ENCODE peak calls at places on chromosomes 11 and 22, in ten cellular contexts. R is K562; P is brain microvascular endothelial cell; Q is CD8-positive, alpha-beta T cell; B is OCI-LY7; J is heart right ventricle; X is substantia nigra; N is kidney; S is SK-N-SH; V is CD4-positive, alpha-beta T cell. C is an unnamed sample.

GRCh38 chr22:19090183-19090582 is 32.0 kb downstream of the DGCR2 start:
- DNase-seq in R (no peak), P (no peak), Q (no peak), B (no peak), J (no peak), X (no peak), N (no peak), S (no peak), V (no peak), C (no peak)

GRCh38 chr22:49772692-49773091 is 55.0 kb downstream of the BRD1 start:
- DNase-seq in R (peak), P (no peak), Q (no peak), B (no peak), J (no peak), X (no peak), N (peak), S (no peak), V (no peak), C (no peak)

GRCh38 chr11:555500-556174 is 4.9 kb downstream of the LMNTD2 start:
- DNase-seq in R (no peak), P (no peak), Q (no peak), B (no peak), J (no peak), X (no peak), N (peak), S (peak), V (no peak), C (no peak)

GRCh38 chr11:46513934-46514342 is 79.9 kb downstream of the AMBRA1 start:
- DNase-seq in R (no peak), P (no peak), Q (no peak), B (no peak), J (peak), X (no peak), N (peak), S (peak), V (no peak), C (no peak)

GRCh38 chr11:22347857-22348496 is 9.8 kb downstream of the SLC17A6 start:
- DNase-seq in R (no peak), P (no peak), Q (no peak), B (no peak), J (no peak), X (no peak), N (no peak), S (no peak), V (no peak), C (no peak)

GRCh38 chr11:64915366-64915887 is 1.6 kb downstream of the ATG2A start:
- DNase-seq in R (no peak), P (no peak), Q (no peak), B (no peak), J (no peak), X (no peak), N (no peak), S (no peak), V (no peak), C (no peak)

GRCh38 chr11:61551630-61552029 is 29.2 kb downstream of the SYT7 start:
- DNase-seq in R (no peak), P (no peak), Q (no peak), B (no peak), J (peak), X (no peak), N (peak), S (peak), V (no peak), C (peak)

GRCh38 chr11:73326929-73327811 is 19.1 kb downstream of the ARHGEF17 start:
- DNase-seq in R (no peak), P (no peak), Q (no peak), B (no peak), J (no peak), X (no peak), N (no peak), S (no peak), V (no peak), C (no peak)

GRCh38 chr11:46611526-46612304 is 5.3 kb downstream of the HARBI1 start:
- DNase-seq in R (no peak), P (no peak), Q (no peak), B (no peak), J (no peak), X (no peak), N (no peak), S (no peak), V (no peak), C (no peak)

GRCh38 chr11:130418756-130419155 is 9.7 kb downstream of the ADAMTS8 start:
- DNase-seq in R (no peak), P (no peak), Q (no peak), B (no peak), J (no peak), X (no peak), N (no peak), S (no peak), V (no peak), C (no peak)
- H3K27ac ChIP-seq in R (no peak), P (no peak), Q (no peak), B (no peak), J (no peak), X (peak), N (no peak), S (no peak), V (no peak), C (peak)

GRCh38 chr11:134267466-134267865 is 8.7 kb upstream of the GLB1L3 start:
- DNase-seq in R (no peak), P (no peak), Q (no peak), B (no peak), J (no peak), X (no peak), N (no peak), S (no peak), V (no peak), C (no peak)
- H3K27ac ChIP-seq in R (no peak), P (no peak), Q (no peak), B (no peak), J (no peak), X (no peak), N (no peak), S (no peak), V (no peak), C (no peak)

GRCh38 chr11:118079507-118079906 is 2.6 kb downstream of the TMPRSS4 start:
- DNase-seq in R (no peak), P (no peak), Q (no peak), B (no peak), J (no peak), X (no peak), N (peak), S (no peak), V (no peak), C (no peak)
- H3K27ac ChIP-seq in R (no peak), P (no peak), Q (no peak), B (no peak), J (no peak), X (no peak), N (no peak), S (no peak), V (no peak), C (no peak)

GRCh38 chr11:130650456-130651068 is 202.1 kb downstream of the ADAMTS15 start:
- DNase-seq in R (no peak), P (no peak), Q (no peak), B (no peak), J (no peak), X (no peak), N (no peak), S (no peak), V (no peak), C (no peak)

GRCh38 chr11:130651266-130651855 is 202.9 kb downstream of the ADAMTS15 start:
- DNase-seq in R (no peak), P (no peak), Q (no peak), B (no peak), J (no peak), X (no peak), N (no peak), S (no peak), V (no peak), C (no peak)

GRCh38 chr11:130653838-130654601 is 205.6 kb downstream of the ADAMTS15 start:
- DNase-seq in R (no peak), P (no peak), Q (no peak), B (no peak), J (peak), X (no peak), N (peak), S (no peak), V (no peak), C (peak)

GRCh38 chr11:130655308-130655707 is 206.9 kb downstream of the ADAMTS15 start:
- DNase-seq in R (no peak), P (no peak), Q (no peak), B (no peak), J (no peak), X (no peak), N (no peak), S (no peak), V (no peak), C (no peak)

GRCh38 chr11:130652671-130653335 is 204.4 kb downstream of the ADAMTS15 start:
- DNase-seq in R (no peak), P (no peak), Q (no peak), B (no peak), J (no peak), X (no peak), N (no peak), S (no peak), V (no peak), C (no peak)
- H3K27ac ChIP-seq in R (no peak), P (no peak), Q (no peak), B (no peak), J (peak), X (no peak), N (no peak), S (no peak), V (no peak), C (no peak)

DNA sequence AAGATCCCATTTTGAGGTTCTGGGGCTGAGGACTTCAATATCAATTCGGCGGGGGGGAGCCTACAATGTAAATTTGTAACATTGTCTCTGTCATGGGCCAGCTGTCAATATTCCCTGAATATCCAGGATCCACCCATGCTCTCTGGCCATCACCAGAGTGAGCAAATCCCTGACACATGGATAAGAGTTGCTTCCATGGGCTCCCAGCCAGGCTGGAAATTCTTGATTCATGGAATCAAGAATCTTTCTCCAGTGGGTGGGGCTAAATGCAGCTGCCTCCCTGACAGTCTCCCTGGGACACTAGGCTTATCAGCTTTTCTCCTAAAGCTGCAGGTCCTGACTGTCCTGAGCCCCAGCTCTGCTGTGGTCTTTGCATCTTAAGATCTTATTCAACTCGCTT is 86.9 kb upstream of the IGLL5 start:
- DNase-seq in R (peak), P (no peak), Q (no peak), B (no peak), J (no peak), X (no peak), N (no peak), S (no peak), V (no peak), C (no peak)
- H3K27ac ChIP-seq in R (no peak), P (no peak), Q (no peak), B (no peak), J (no peak), X (no peak), N (no peak), S (no peak), V (no peak), C (no peak)

GRCh38 chr11:124302756-124303155 is 11.0 kb downstream of the OR8D1 start:
- DNase-seq in R (no peak), P (no peak), Q (no peak), B (no peak), J (no peak), X (no peak), N (no peak), S (no peak), V (no peak), C (no peak)
- H3K27ac ChIP-seq in R (no peak), P (no peak), Q (no peak), B (no peak), J (no peak), X (no peak), N (no peak), S (no peak), V (no peak), C (no peak)

GRCh38 chr22:23401910-23402274 is 178.2 kb downstream of the IGLL1 start:
- DNase-seq in R (peak), P (no peak), Q (no peak), B (no peak), J (no peak), X (no peak), N (peak), S (peak), V (no peak), C (no peak)
- H3K27ac ChIP-seq in R (no peak), P (no peak), Q (no peak), B (no peak), J (no peak), X (no peak), N (no peak), S (peak), V (no peak), C (peak)

GRCh38 chr11:17696741-17697140 is 22.6 kb upstream of the MYOD1 start:
- DNase-seq in R (no peak), P (no peak), Q (no peak), B (no peak), J (no peak), X (no peak), N (no peak), S (no peak), V (no peak), C (no peak)

GRCh38 chr11:17700991-17701390 is 18.4 kb upstream of the MYOD1 start:
- DNase-seq in R (no peak), P (no peak), Q (no peak), B (no peak), J (no peak), X (no peak), N (no peak), S (no peak), V (no peak), C (no peak)

GRCh38 chr11:17697175-17697949 is 22.0 kb upstream of the MYOD1 start:
- DNase-seq in R (no peak), P (no peak), Q (no peak), B (no peak), J (no peak), X (no peak), N (no peak), S (no peak), V (no peak), C (no peak)

GRCh38 chr11:17695454-17696441 is 23.6 kb upstream of the MYOD1 start:
- DNase-seq in R (peak), P (no peak), Q (no peak), B (no peak), J (no peak), X (no peak), N (no peak), S (peak), V (no peak), C (no peak)

GRCh38 chr11:17699157-17700114 is 19.9 kb upstream of the MYOD1 start:
- DNase-seq in R (peak), P (peak), Q (no peak), B (no peak), J (no peak), X (no peak), N (no peak), S (no peak), V (no peak), C (no peak)
- H3K27ac ChIP-seq in R (peak), P (no peak), Q (no peak), B (no peak), J (no peak), X (no peak), N (no peak), S (no peak), V (no peak), C (no peak)

GRCh38 chr22:37285937-37286336 is 3.6 kb downstream of the CYTH4 start:
- DNase-seq in R (no peak), P (no peak), Q (no peak), B (no peak), J (no peak), X (no peak), N (no peak), S (no peak), V (no peak), C (no peak)

GRCh38 chr22:37283393-37283937 is 1.2 kb downstream of the CYTH4 start:
- DNase-seq in R (no peak), P (no peak), Q (peak), B (peak), J (no peak), X (no peak), N (no peak), S (peak), V (no peak), C (no peak)

GRCh38 chr22:37284126-37284806 is 2.0 kb downstream of the CYTH4 start:
- DNase-seq in R (no peak), P (no peak), Q (no peak), B (no peak), J (no peak), X (no peak), N (no peak), S (no peak), V (no peak), C (no peak)

GRCh38 chr22:37282385-37282677 is at the start of gene CYTH4:
- DNase-seq in R (no peak), P (no peak), Q (peak), B (peak), J (peak), X (no peak), N (peak), S (no peak), V (peak), C (no peak)

DNA sequence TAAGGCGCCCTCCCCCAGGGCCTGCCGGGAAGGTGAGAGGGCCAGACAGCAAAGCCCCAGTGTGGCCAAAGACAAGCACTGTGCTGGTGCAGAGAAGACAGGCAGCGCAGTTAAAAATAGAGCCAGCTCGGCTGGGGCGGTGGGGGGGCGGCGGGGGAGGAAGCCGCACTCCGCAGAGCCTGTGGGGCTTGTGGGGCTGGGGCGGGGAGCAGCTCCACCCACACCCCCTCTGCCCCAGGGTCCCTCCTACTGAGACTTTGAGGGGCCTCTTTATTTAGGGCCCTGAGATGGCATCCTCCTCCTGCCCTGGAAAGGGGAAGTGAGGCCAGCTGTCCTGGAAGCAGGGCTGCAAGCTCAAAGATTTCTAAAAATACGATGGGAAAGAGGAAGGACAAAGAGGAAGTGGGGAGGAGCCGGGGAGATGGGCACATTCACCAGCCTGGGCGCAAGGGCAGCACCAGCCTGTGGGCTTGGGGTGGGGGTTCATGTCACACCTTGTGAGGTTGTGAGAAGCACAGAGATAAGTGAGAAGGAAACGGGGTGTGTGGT is 2.6 kb downstream of the CYTH4 start:
- DNase-seq in R (no peak), P (no peak), Q (peak), B (peak), J (peak), X (peak), N (no peak), S (no peak), V (peak), C (no peak)
- H3K27ac ChIP-seq in R (no peak), P (no peak), Q (peak), B (peak), J (peak), X (peak), N (no peak), S (no peak), V (peak), C (peak)

GRCh38 chr11:14875163-14875562 is 16.9 kb downstream of the CYP2R1 start:
- DNase-seq in R (no peak), P (no peak), Q (no peak), B (no peak), J (no peak), X (no peak), N (no peak), S (no peak), V (no peak), C (no peak)

GRCh38 chr11:14872032-14872431 is 20.0 kb downstream of the CYP2R1 start:
- DNase-seq in R (no peak), P (no peak), Q (no peak), B (no peak), J (no peak), X (no peak), N (no peak), S (no peak), V (no peak), C (no peak)

GRCh38 chr11:14873632-14874031 is 18.4 kb downstream of the CYP2R1 start:
- DNase-seq in R (no peak), P (no peak), Q (no peak), B (no peak), J (no peak), X (no peak), N (no peak), S (no peak), V (no peak), C (no peak)
- H3K27ac ChIP-seq in R (no peak), P (no peak), Q (no peak), B (no peak), J (no peak), X (peak), N (no peak), S (no peak), V (no peak), C (no peak)